ENCODE peak calls at places on chromosomes 1 and 21, in ten cellular contexts. S is PC-3, I is GM23338, D is SK-N-MC, Y is HepG2, U is K562, R is mammary epithelial cell, V is fibroblast of lung, B is GM23248, Q is GM12878. H is an unnamed sample.

GRCh38 chr1:212500351-212500750 is 67.6 kb downstream of the NENF start:
- DNase-seq in S (no peak), I (no peak), D (no peak), Y (no peak), U (no peak), R (no peak), V (no peak), B (no peak), Q (no peak), H (no peak)

GRCh38 chr1:65002156-65002507 is 35.8 kb upstream of the JAK1 start:
- DNase-seq in S (no peak), I (peak), D (no peak), Y (no peak), U (no peak), R (no peak), V (no peak), B (no peak), Q (no peak), H (no peak)

GRCh38 chr1:31985430-31985829 is 28.2 kb upstream of the KHDRBS1 start:
- DNase-seq in S (no peak), I (no peak), D (no peak), Y (no peak), U (no peak), R (no peak), V (peak), B (peak), Q (no peak), H (no peak)

GRCh38 chr21:27674037-27674436 is 707.1 kb upstream of the ADAMTS5 start:
- DNase-seq in S (peak), I (no peak), D (no peak), Y (no peak), U (no peak), R (peak), V (peak), B (peak), Q (no peak), H (no peak)

GRCh38 chr1:53166912-53167311 is 24.5 kb upstream of the SLC1A7 start:
- DNase-seq in S (no peak), I (no peak), D (no peak), Y (no peak), U (no peak), R (no peak), V (no peak), B (no peak), Q (no peak), H (no peak)

GRCh38 chr21:44020551-44020950 is 8.4 kb downstream of the TRAPPC10 start:
- DNase-seq in S (no peak), I (no peak), D (no peak), Y (no peak), U (no peak), R (no peak), V (no peak), B (no peak), Q (no peak), H (no peak)

GRCh38 chr1:31705080-31705866 is 1.5 kb upstream of the COL16A1 start:
- DNase-seq in S (peak), I (peak), D (no peak), Y (peak), U (peak), R (peak), V (peak), B (peak), Q (no peak), H (peak)

GRCh38 chr1:55463814-55464445 is 248.8 kb upstream of the USP24 start:
- DNase-seq in S (no peak), I (no peak), D (no peak), Y (no peak), U (no peak), R (no peak), V (no peak), B (no peak), Q (no peak), H (no peak)

GRCh38 chr1:56655991-56656613 is 11.0 kb downstream of the PRKAA2 start:
- DNase-seq in S (no peak), I (no peak), D (no peak), Y (no peak), U (no peak), R (no peak), V (no peak), B (no peak), Q (no peak), H (no peak)

GRCh38 chr1:44783697-44784093 is 4.3 kb downstream of the BEST4 start:
- DNase-seq in S (no peak), I (peak), D (no peak), Y (no peak), U (no peak), R (no peak), V (no peak), B (peak), Q (no peak), H (no peak)

GRCh38 chr1:77513839-77514763 is 168.4 kb downstream of the ZZZ3 start:
- DNase-seq in S (no peak), I (peak), D (peak), Y (no peak), U (no peak), R (peak), V (peak), B (peak), Q (no peak), H (peak)

GRCh38 chr1:76827066-76827465 is 40.2 kb upstream of the ST6GALNAC5 start:
- DNase-seq in S (no peak), I (no peak), D (no peak), Y (no peak), U (no peak), R (no peak), V (no peak), B (no peak), Q (no peak), H (peak)

GRCh38 chr1:157844084-157844830 is 2.6 kb upstream of the CD5L start:
- DNase-seq in S (no peak), I (no peak), D (no peak), Y (no peak), U (no peak), R (no peak), V (no peak), B (no peak), Q (no peak), H (no peak)

GRCh38 chr1:47190807-47191206 is 971 bp upstream of the PDZK1IP1 start:
- DNase-seq in S (no peak), I (no peak), D (no peak), Y (no peak), U (no peak), R (no peak), V (no peak), B (no peak), Q (no peak), H (no peak)

DNA sequence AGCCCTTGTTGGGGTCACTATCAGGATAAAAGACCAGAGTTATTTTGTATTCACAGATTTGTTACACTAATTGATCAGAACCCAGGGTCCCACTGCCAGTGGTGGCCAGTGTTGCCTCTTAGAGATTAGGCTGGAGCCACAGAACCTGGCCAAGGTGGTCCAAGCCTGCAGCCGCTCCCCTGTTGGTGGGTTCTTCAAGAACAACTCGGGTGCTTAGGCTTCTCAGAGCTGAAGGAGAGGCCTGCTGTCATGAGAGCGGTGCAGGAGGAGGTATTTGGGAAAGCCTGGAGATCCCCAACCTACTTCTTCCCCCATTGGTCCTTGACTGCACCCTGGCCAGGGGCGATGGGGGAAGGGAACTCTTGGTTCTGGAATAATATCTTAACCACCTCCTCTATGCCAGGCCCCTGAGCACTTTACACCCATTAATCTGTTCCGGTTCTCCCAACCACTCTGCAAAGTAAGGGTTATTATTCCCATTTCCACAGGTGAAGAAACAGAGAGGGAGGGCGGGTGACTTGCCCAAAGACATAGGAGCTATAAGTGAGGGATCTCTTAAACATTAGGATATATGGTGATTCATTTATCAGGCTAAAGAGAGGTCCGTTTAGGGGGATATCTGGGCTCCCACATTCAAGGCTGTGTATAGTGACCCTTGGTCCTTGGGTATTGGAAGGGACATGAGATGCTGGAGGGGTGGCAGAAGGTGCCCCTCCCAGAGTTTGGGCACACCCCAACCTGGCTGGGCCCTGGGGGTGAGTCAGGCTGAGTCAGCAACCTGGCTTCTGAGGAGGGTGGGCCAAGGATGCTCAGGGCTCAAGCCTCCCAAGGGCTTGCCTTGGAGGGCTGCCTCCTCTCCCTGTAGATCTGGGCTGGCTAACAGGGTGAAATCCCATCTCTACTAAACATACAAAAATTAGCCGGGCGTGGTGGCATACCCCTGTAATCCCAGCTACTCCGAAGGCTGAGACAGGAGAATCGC is 5.1 kb downstream of the TRNP1 start:
- DNase-seq in S (peak), I (peak), D (no peak), Y (no peak), U (no peak), R (peak), V (peak), B (peak), Q (no peak), H (no peak)
- H3K4me3 ChIP-seq in S (peak), I (peak), D (no peak), Y (no peak), U (no peak), R (peak), V (peak), B (peak), Q (no peak), H (no peak)

GRCh38 chr1:197911172-197911856 is 5.9 kb upstream of the LHX9 start:
- DNase-seq in S (no peak), I (peak), D (no peak), Y (no peak), U (no peak), R (no peak), V (no peak), B (peak), Q (no peak), H (peak)

GRCh38 chr1:197914510-197914909 is 2.7 kb upstream of the LHX9 start:
- DNase-seq in S (no peak), I (peak), D (no peak), Y (no peak), U (no peak), R (no peak), V (no peak), B (no peak), Q (no peak), H (no peak)

GRCh38 chr1:197913495-197914276 is 3.5 kb upstream of the LHX9 start:
- DNase-seq in S (no peak), I (peak), D (no peak), Y (no peak), U (no peak), R (no peak), V (no peak), B (no peak), Q (no peak), H (no peak)

GRCh38 chr1:197911857-197912696 is 5.1 kb upstream of the LHX9 start:
- DNase-seq in S (no peak), I (peak), D (no peak), Y (no peak), U (no peak), R (no peak), V (no peak), B (no peak), Q (no peak), H (no peak)

DNA sequence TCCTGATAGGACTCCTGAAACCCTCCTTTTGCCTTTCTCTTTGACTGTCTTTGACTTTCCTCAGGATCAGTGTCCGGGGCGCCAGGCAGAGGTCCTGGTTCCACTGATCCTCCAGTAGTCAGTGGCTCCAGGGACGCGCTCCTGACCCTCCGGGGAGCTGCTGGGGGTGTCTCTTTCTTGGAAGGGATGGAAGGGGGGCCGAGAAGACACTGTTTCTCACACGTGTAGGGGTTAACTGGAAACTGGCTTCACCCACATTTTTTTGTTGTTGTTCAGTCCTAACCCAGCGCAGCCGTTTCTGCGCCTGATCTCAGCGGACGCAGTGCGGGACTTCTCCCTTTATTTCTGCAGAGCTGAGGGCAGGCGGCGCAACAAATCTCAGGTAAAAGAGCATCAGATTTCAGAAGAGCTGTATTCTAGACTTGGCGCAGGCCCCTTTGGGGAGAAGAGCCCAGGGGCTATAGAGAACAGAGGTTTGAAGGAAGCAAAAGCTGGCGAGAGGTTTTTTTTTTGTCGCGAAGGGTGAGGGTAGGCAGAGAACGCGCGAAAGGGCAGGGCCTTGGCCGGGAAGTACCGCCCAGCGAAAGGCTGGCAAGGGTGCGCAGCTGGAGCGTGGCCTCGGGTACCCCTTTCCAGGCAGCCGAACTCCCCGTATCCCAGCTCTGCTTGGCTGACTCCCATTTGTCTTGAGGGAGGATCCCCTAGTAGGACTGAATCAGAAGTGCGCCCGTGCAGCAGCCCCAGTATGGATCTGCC is 4.3 kb upstream of the LHX9 start:
- DNase-seq in S (no peak), I (peak), D (no peak), Y (no peak), U (no peak), R (no peak), V (no peak), B (no peak), Q (no peak), H (no peak)
- TF ChIP-seq EZH2 in S (no peak), I (peak), D (no peak), Y (no peak), U (no peak), R (no peak), V (peak), B (peak), Q (no peak), H (no peak)

GRCh38 chr21:17372200-17372599 is 140.6 kb upstream of the CXADR start:
- DNase-seq in S (no peak), I (no peak), D (no peak), Y (no peak), U (no peak), R (no peak), V (no peak), B (no peak), Q (no peak), H (no peak)
- H3K27ac ChIP-seq in S (no peak), I (no peak), D (no peak), Y (no peak), U (no peak), R (no peak), V (no peak), B (peak), Q (no peak), H (no peak)

GRCh38 chr1:41382531-41383090 is 21.4 kb downstream of the FOXO6 start:
- DNase-seq in S (peak), I (peak), D (no peak), Y (no peak), U (no peak), R (peak), V (no peak), B (peak), Q (no peak), H (no peak)
- H3K4me3 ChIP-seq in S (peak), I (peak), D (peak), Y (no peak), U (no peak), R (peak), V (no peak), B (peak), Q (peak), H (peak)

DNA sequence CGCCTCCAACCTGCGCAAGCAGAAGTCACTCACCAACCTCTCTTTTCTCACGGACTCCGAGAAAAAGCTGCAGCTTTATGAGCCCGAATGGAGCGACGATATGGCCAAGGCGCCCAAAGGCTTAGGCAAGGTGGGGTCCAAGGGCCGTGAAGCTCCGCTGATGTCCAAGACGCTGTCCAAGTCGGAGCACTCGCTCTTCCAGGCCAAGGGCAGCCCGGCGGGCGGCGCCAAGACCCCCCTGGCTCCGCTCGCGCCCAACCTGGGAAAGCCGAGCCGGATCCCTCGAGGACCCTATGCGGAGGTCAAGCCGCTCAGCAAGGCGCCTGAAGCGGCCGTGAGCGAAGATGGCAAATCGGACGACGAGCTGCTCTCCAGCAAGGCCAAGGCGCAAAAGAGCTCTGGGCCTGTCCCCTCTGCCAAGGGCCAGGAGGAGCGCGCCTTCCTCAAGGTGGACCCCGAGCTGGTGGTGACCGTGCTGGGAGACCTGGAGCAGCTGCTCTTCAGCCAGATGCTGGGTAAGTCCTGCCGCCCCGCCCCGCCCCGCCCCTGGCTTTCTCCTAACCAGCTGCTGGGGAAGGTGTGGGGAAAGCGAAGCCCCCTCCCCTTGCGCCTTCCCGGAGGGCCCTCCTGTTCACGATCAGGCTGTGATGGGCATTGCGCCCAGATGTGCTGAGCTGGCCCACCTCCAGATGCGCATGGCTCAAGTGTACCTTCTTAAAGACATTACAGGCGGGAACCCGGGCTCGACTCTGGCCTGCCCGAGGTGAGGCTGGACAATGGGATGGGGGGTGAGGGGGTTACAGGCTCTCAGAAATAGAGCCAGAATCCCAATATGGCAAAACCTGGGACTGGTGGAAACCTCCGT is 110.2 kb downstream of the NAV1 start:
- DNase-seq in S (no peak), I (peak), D (no peak), Y (no peak), U (peak), R (no peak), V (peak), B (peak), Q (no peak), H (peak)
- TF ChIP-seq EZH2 in S (no peak), I (no peak), D (no peak), Y (no peak), U (no peak), R (no peak), V (no peak), B (no peak), Q (no peak), H (no peak)

DNA sequence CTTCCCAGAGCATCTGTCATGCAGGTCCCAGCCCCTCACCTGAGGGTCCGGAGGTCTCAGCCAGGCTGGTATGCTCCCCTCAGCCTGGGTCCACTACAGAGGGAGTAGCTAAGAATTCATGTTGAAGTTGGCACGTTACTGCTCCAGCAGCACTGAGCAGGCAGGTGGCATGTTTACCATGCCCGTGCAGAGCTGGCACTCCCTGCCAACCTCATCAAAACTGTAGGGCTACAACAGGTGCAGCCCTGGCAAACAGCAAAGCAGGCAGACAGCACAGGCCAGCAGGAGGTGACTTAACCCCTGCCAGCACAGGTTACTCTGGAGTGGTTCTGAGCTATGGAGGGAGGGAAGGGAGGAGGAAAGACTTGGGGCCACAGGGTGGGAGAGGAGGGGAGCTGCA is 46.4 kb downstream of the NUAK2 start:
- DNase-seq in S (no peak), I (no peak), D (no peak), Y (no peak), U (no peak), R (no peak), V (no peak), B (no peak), Q (no peak), H (no peak)
- H3K27ac ChIP-seq in S (no peak), I (no peak), D (no peak), Y (no peak), U (no peak), R (no peak), V (no peak), B (no peak), Q (no peak), H (no peak)

DNA sequence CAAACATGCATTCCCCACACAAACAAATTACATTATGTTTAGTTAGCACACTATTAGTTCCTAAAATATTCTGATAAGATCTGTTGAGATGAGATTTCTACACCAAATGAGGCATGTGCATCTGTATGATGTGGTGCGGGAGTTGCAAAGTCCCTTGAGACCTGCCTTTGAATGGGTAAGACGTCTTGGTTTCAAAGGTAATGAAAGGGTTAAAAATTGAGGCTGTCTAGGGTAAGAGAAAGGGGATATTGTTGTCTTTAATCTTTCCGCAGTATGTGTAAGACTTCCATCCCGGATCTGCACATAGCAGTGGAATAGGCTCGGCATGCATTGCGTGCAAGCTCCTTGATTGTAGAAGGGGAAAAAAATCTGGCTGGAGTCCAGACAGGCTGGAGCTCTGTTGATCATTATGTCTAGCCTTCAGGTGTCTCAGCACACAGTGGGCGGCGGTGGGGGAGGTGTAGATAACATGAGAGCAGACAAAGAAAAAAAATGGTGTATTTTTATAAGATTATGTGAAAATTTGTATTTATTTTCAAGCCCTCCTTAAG is 296.6 kb downstream of the PTPRC start:
- DNase-seq in S (peak), I (peak), D (peak), Y (peak), U (peak), R (peak), V (peak), B (peak), Q (peak), H (peak)
- H3K4me3 ChIP-seq in S (peak), I (no peak), D (peak), Y (peak), U (no peak), R (peak), V (peak), B (peak), Q (peak), H (peak)

GRCh38 chr1:223000549-223001135 is 142.4 kb downstream of the TLR5 start:
- DNase-seq in S (no peak), I (no peak), D (no peak), Y (peak), U (no peak), R (no peak), V (no peak), B (no peak), Q (no peak), H (no peak)
- TF ChIP-seq EZH2 in S (no peak), I (no peak), D (no peak), Y (no peak), U (no peak), R (no peak), V (no peak), B (no peak), Q (no peak), H (no peak)